ENCODE peak calls at places on chromosomes 4 and X, in eight cellular contexts. M is left cardiac atrium; I is RCC 7860; U is COR-L47; T is left colon; F is A549; O is NCI-H1436; S is stimulated activated CD8-positive, alpha-beta memory T cell treated with anti-CD3 and anti-CD28 coated beads, Interleukin-7, amount 100 ng/mL, for 1 hour. N is an unnamed sample.

GRCh38 chr4:156676116-156676851 is 295.3 kb downstream of the PDGFC start:
- DNase-seq in M (no peak), I (no peak), U (no peak), T (no peak), F (no peak), O (no peak), S (no peak), N (no peak)

GRCh38 chrX:3728454-3728853 is 15.0 kb upstream of the PRKX start:
- DNase-seq in M (no peak), I (no peak), U (no peak), T (no peak), F (no peak), O (no peak), S (no peak), N (no peak)

GRCh38 chr4:87819281-87819919 is 13.4 kb upstream of the MEPE start:
- DNase-seq in M (no peak), I (peak), U (no peak), T (no peak), F (no peak), O (no peak), S (no peak), N (peak)

GRCh38 chr4:77721073-77721472 is 98.1 kb downstream of the CNOT6L start:
- DNase-seq in M (no peak), I (no peak), U (no peak), T (no peak), F (no peak), O (no peak), S (no peak), N (no peak)

GRCh38 chr4:10015140-10015753 is 6.0 kb downstream of the SLC2A9 start:
- DNase-seq in M (no peak), I (peak), U (peak), T (peak), F (no peak), O (peak), S (no peak), N (no peak)

GRCh38 chrX:29941292-29941691 is 274.1 kb upstream of the MAGEB2 start:
- DNase-seq in M (no peak), I (no peak), U (no peak), T (no peak), F (no peak), O (no peak), S (no peak), N (no peak)

GRCh38 chrX:44705817-44706551 is 137.8 kb upstream of the DUSP21 start:
- DNase-seq in M (no peak), I (no peak), U (no peak), T (no peak), F (no peak), O (no peak), S (no peak), N (peak)

GRCh38 chrX:20118065-20118824 is 1.5 kb upstream of the MAP7D2 start:
- DNase-seq in M (no peak), I (no peak), U (no peak), T (peak), F (no peak), O (no peak), S (no peak), N (no peak)

GRCh38 chrX:65871671-65872311 is 168.1 kb downstream of the VSIG4 start:
- DNase-seq in M (no peak), I (peak), U (no peak), T (peak), F (peak), O (peak), S (no peak), N (peak)

GRCh38 chrX:150572206-150572605 is 3.8 kb downstream of the MTM1 start:
- DNase-seq in M (no peak), I (no peak), U (no peak), T (no peak), F (no peak), O (no peak), S (no peak), N (no peak)

GRCh38 chr4:3836802-3837601 is 70.8 kb downstream of the ADRA2C start:
- DNase-seq in M (no peak), I (no peak), U (no peak), T (no peak), F (no peak), O (no peak), S (no peak), N (peak)

GRCh38 chr4:181944527-181944926 is 298.7 kb upstream of the TENM3 start:
- DNase-seq in M (no peak), I (no peak), U (no peak), T (no peak), F (no peak), O (no peak), S (no peak), N (no peak)

GRCh38 chr4:73197220-73197619 is 61.4 kb downstream of the ANKRD17 start:
- DNase-seq in M (no peak), I (no peak), U (no peak), T (no peak), F (no peak), O (no peak), S (no peak), N (no peak)

GRCh38 chr4:110055014-110055768 is 142.5 kb downstream of the EGF start:
- DNase-seq in M (no peak), I (peak), U (no peak), T (no peak), F (no peak), O (no peak), S (no peak), N (no peak)

GRCh38 chr4:100081511-100081910 is 108.8 kb downstream of the DDIT4L start:
- DNase-seq in M (no peak), I (no peak), U (no peak), T (no peak), F (no peak), O (no peak), S (no peak), N (no peak)

GRCh38 chr4:168524006-168524405 is 27.2 kb downstream of the PALLD start:
- DNase-seq in M (no peak), I (peak), U (no peak), T (no peak), F (no peak), O (no peak), S (no peak), N (no peak)

GRCh38 chr4:139501531-139502311 is 47.8 kb downstream of the RAB33B start:
- DNase-seq in M (no peak), I (no peak), U (no peak), T (no peak), F (no peak), O (no peak), S (no peak), N (no peak)

GRCh38 chrX:68942141-68942540 is 113.3 kb downstream of the EFNB1 start:
- DNase-seq in M (no peak), I (no peak), U (peak), T (peak), F (no peak), O (no peak), S (no peak), N (peak)

GRCh38 chr4:148926861-148927260 is 484.6 kb upstream of the NR3C2 start:
- DNase-seq in M (peak), I (no peak), U (peak), T (peak), F (no peak), O (no peak), S (no peak), N (no peak)

GRCh38 chrX:135737361-135738071 is 24.1 kb downstream of the CT45A1 start:
- DNase-seq in M (no peak), I (no peak), U (no peak), T (no peak), F (no peak), O (no peak), S (no peak), N (no peak)

GRCh38 chr4:102543030-102543505 is 41.9 kb downstream of the NFKB1 start:
- DNase-seq in M (no peak), I (no peak), U (no peak), T (no peak), F (no peak), O (no peak), S (no peak), N (no peak)

GRCh38 chr4:47837582-47838294 is at the start of gene CORIN:
- DNase-seq in M (no peak), I (no peak), U (no peak), T (peak), F (no peak), O (no peak), S (no peak), N (no peak)

GRCh38 chrX:110310896-110311295 is 7.0 kb downstream of the AMMECR1 start:
- DNase-seq in M (no peak), I (no peak), U (no peak), T (no peak), F (no peak), O (no peak), S (no peak), N (peak)

GRCh38 chr4:101037938-101038413 is 309.4 kb downstream of the PPP3CA start:
- DNase-seq in M (no peak), I (no peak), U (no peak), T (no peak), F (no peak), O (no peak), S (no peak), N (no peak)

GRCh38 chr4:179076865-179077264 is 1634.6 kb upstream of the AGA start:
- DNase-seq in M (no peak), I (no peak), U (no peak), T (no peak), F (no peak), O (no peak), S (no peak), N (no peak)

GRCh38 chr4:128424524-128425195 is 137.0 kb upstream of the PGRMC2 start:
- DNase-seq in M (no peak), I (peak), U (no peak), T (no peak), F (no peak), O (no peak), S (no peak), N (no peak)

GRCh38 chrX:1444896-1445480 is 7.7 kb downstream of the ASMTL start:
- DNase-seq in M (peak), I (no peak), U (no peak), T (no peak), F (no peak), O (no peak), S (no peak), N (no peak)

GRCh38 chrX:140040397-140040796 is 75.1 kb upstream of the CXorf66 start:
- DNase-seq in M (no peak), I (peak), U (no peak), T (peak), F (no peak), O (no peak), S (no peak), N (no peak)

GRCh38 chr4:122963222-122963621 is 40.8 kb upstream of the NUDT6 start:
- DNase-seq in M (no peak), I (no peak), U (no peak), T (no peak), F (no peak), O (no peak), S (no peak), N (no peak)

GRCh38 chr4:71268156-71268555 is 70.7 kb upstream of the SLC4A4 start:
- DNase-seq in M (no peak), I (peak), U (no peak), T (no peak), F (no peak), O (no peak), S (no peak), N (no peak)

GRCh38 chr4:87872043-87872442 is 39.3 kb downstream of the MEPE start:
- DNase-seq in M (no peak), I (no peak), U (no peak), T (no peak), F (no peak), O (no peak), S (no peak), N (no peak)

GRCh38 chr4:127291316-127291715 is 341.4 kb upstream of the INTU start:
- DNase-seq in M (no peak), I (no peak), U (no peak), T (no peak), F (no peak), O (no peak), S (no peak), N (no peak)

N was measured in K562.